ENCODE peak calls at places on chromosomes 12 and 14, in eight cellular contexts. I, S, L, G, F, A, U and X are unnamed samples.

GRCh38 chr14:86296173-86296572 is 766.2 kb downstream of the FLRT2 start:
- DNase-seq in I (no peak), S (no peak), L (peak), G (no peak), F (no peak), A (no peak), U (no peak), X (no peak)

GRCh38 chr14:38391334-38391733 is 135.4 kb upstream of the CLEC14A start:
- DNase-seq in I (peak), S (no peak), L (peak), G (no peak), F (no peak), A (no peak), U (no peak), X (no peak)

GRCh38 chr14:29233188-29233587 is 466.6 kb downstream of the FOXG1 start:
- DNase-seq in I (no peak), S (no peak), L (no peak), G (no peak), F (no peak), A (no peak), U (no peak), X (no peak)

GRCh38 chr12:9851050-9851449 is 18.1 kb downstream of the CLEC2B start:
- DNase-seq in I (no peak), S (no peak), L (no peak), G (no peak), F (no peak), A (no peak), U (no peak), X (no peak)

GRCh38 chr14:50335389-50335788 is 23.3 kb downstream of the DMAC2L start:
- DNase-seq in I (peak), S (peak), L (no peak), G (peak), F (no peak), A (no peak), U (no peak), X (no peak)

GRCh38 chr14:60174352-60175254 is 9.4 kb upstream of the DHRS7 start:
- DNase-seq in I (no peak), S (no peak), L (no peak), G (no peak), F (no peak), A (no peak), U (no peak), X (no peak)

GRCh38 chr14:95106966-95107365 is 50.4 kb downstream of the DICER1 start:
- DNase-seq in I (peak), S (no peak), L (peak), G (no peak), F (no peak), A (no peak), U (no peak), X (no peak)

GRCh38 chr12:131281016-131281415 is 327.3 kb downstream of the ADGRD1 start:
- DNase-seq in I (no peak), S (no peak), L (no peak), G (no peak), F (no peak), A (no peak), U (no peak), X (no peak)

GRCh38 chr14:96821501-96821900 is 24.3 kb downstream of the VRK1 start:
- DNase-seq in I (no peak), S (no peak), L (no peak), G (no peak), F (no peak), A (no peak), U (peak), X (no peak)

GRCh38 chr14:66105819-66106218 is 380.4 kb upstream of the CCDC196 start:
- DNase-seq in I (peak), S (no peak), L (peak), G (no peak), F (no peak), A (no peak), U (peak), X (no peak)

GRCh38 chr12:81598205-81598604 is 160.9 kb downstream of the PPFIA2 start:
- DNase-seq in I (no peak), S (no peak), L (no peak), G (no peak), F (no peak), A (no peak), U (no peak), X (no peak)

GRCh38 chr12:102757154-102757873 is 159.7 kb downstream of the PAH start:
- DNase-seq in I (no peak), S (no peak), L (no peak), G (no peak), F (no peak), A (no peak), U (no peak), X (no peak)

GRCh38 chr12:104763163-104763805 is 194.8 kb downstream of the SLC41A2 start:
- DNase-seq in I (peak), S (no peak), L (peak), G (no peak), F (peak), A (no peak), U (peak), X (no peak)

GRCh38 chr12:105331805-105332251 is 1.3 kb downstream of the C12orf75 start:
- DNase-seq in I (no peak), S (no peak), L (no peak), G (no peak), F (peak), A (no peak), U (no peak), X (peak)

GRCh38 chr14:69428289-69428998 is 30.0 kb downstream of the SLC39A9 start:
- DNase-seq in I (no peak), S (no peak), L (no peak), G (no peak), F (peak), A (peak), U (no peak), X (no peak)